ENCODE peak calls at places on chromosome 22, in five cellular contexts. H, L, S, J and X are unnamed samples.

GRCh38 chr22:49244466-49245420 is 582.9 kb downstream of the BRD1 start:
- DNase-seq in H (no peak), L (no peak), S (no peak), J (no peak), X (no peak)

GRCh38 chr22:24188705-24189248 is 7.5 kb downstream of the SUSD2 start:
- DNase-seq in H (no peak), L (no peak), S (no peak), J (no peak), X (no peak)

GRCh38 chr22:39494471-39495120 is 7.5 kb upstream of the MIEF1 start:
- DNase-seq in H (no peak), L (no peak), S (no peak), J (no peak), X (no peak)

GRCh38 chr22:20522134-20522827 is 14.9 kb downstream of the MED15 start:
- DNase-seq in H (no peak), L (no peak), S (no peak), J (no peak), X (no peak)

GRCh38 chr22:38302906-38303305 is 14.3 kb downstream of the CSNK1E start:
- DNase-seq in H (no peak), L (no peak), S (no peak), J (no peak), X (no peak)

GRCh38 chr22:19239464-19239863 is 52.1 kb downstream of the CLTCL1 start:
- DNase-seq in H (no peak), L (no peak), S (no peak), J (no peak), X (no peak)

GRCh38 chr22:35955546-35955945 is 73.1 kb downstream of the RBFOX2 start:
- DNase-seq in H (no peak), L (no peak), S (no peak), J (no peak), X (no peak)

GRCh38 chr22:45159652-45160462 is 3.9 kb upstream of the NUP50 start:
- DNase-seq in H (no peak), L (peak), S (no peak), J (no peak), X (no peak)

GRCh38 chr22:32800158-32800557 is 1.3 kb upstream of the TIMP3 start:
- DNase-seq in H (no peak), L (no peak), S (no peak), J (no peak), X (no peak)

GRCh38 chr22:41231369-41231768 is 9.4 kb downstream of the CHADL start:
- DNase-seq in H (no peak), L (no peak), S (no peak), J (no peak), X (no peak)

GRCh38 chr22:39501644-39502108 is 414 bp upstream of the MIEF1 start:
- DNase-seq in H (no peak), L (no peak), S (no peak), J (no peak), X (no peak)

GRCh38 chr22:46731246-46732040 is 6.6 kb downstream of the CERK start:
- DNase-seq in H (no peak), L (peak), S (no peak), J (peak), X (no peak)

GRCh38 chr22:50595189-50595588 is 5.4 kb upstream of the MAPK8IP2 start:
- DNase-seq in H (no peak), L (no peak), S (no peak), J (no peak), X (no peak)

GRCh38 chr22:27668828-27669797 is 132.4 kb downstream of the MN1 start:
- DNase-seq in H (no peak), L (no peak), S (no peak), J (peak), X (no peak)